ENCODE peak calls at places on chromosomes 12 and 14, in five cellular contexts. One of them, this sample, is unnamed.

GRCh38 chr14:90368946-90369721 is 27.7 kb upstream of the CALM1 start:
- DNase-seq in NCI-H2081: no peak
- DNase-seq in C1 segment of cervical spinal cord: no peak
- DNase-seq in effector CD8-positive, alpha-beta T cell: no peak
- DNase-seq in LoVo: peak
- DNase-seq in this sample: no peak

GRCh38 chr12:1808036-1808797 is 12.1 kb upstream of the LRTM2 start:
- DNase-seq in NCI-H2081: no peak
- DNase-seq in C1 segment of cervical spinal cord: no peak
- DNase-seq in effector CD8-positive, alpha-beta T cell: no peak
- DNase-seq in LoVo: no peak
- DNase-seq in this sample: no peak

GRCh38 chr12:11969437-11970154 is 101.1 kb upstream of the BCL2L14 start:
- DNase-seq in NCI-H2081: no peak
- DNase-seq in C1 segment of cervical spinal cord: no peak
- DNase-seq in effector CD8-positive, alpha-beta T cell: no peak
- DNase-seq in LoVo: no peak
- DNase-seq in this sample: peak

GRCh38 chr14:105495990-105496830 is 5.2 kb downstream of the TEDC1 start:
- DNase-seq in NCI-H2081: no peak
- DNase-seq in C1 segment of cervical spinal cord: no peak
- DNase-seq in effector CD8-positive, alpha-beta T cell: no peak
- DNase-seq in LoVo: no peak
- DNase-seq in this sample: no peak

GRCh38 chr12:9667403-9667802 is 2.1 kb upstream of the CLEC2D start:
- DNase-seq in NCI-H2081: no peak
- DNase-seq in C1 segment of cervical spinal cord: no peak
- DNase-seq in effector CD8-positive, alpha-beta T cell: no peak
- DNase-seq in LoVo: no peak
- DNase-seq in this sample: no peak

GRCh38 chr12:42306297-42306696 is 19.6 kb downstream of the ZCRB1 start:
- DNase-seq in NCI-H2081: no peak
- DNase-seq in C1 segment of cervical spinal cord: no peak
- DNase-seq in effector CD8-positive, alpha-beta T cell: no peak
- DNase-seq in LoVo: no peak
- DNase-seq in this sample: no peak

GRCh38 chr12:123010681-123011080 is 30.2 kb downstream of the ARL6IP4 start:
- DNase-seq in NCI-H2081: no peak
- DNase-seq in C1 segment of cervical spinal cord: no peak
- DNase-seq in effector CD8-positive, alpha-beta T cell: no peak
- DNase-seq in LoVo: no peak
- DNase-seq in this sample: no peak

GRCh38 chr14:20757963-20758362 is 10.2 kb upstream of the EDDM3B start:
- DNase-seq in NCI-H2081: no peak
- DNase-seq in C1 segment of cervical spinal cord: no peak
- DNase-seq in effector CD8-positive, alpha-beta T cell: no peak
- DNase-seq in LoVo: no peak
- DNase-seq in this sample: peak

GRCh38 chr12:122081697-122082221 is 3.2 kb downstream of the MLXIP start:
- DNase-seq in NCI-H2081: no peak
- DNase-seq in C1 segment of cervical spinal cord: no peak
- DNase-seq in effector CD8-positive, alpha-beta T cell: no peak
- DNase-seq in LoVo: no peak
- DNase-seq in this sample: no peak